ENCODE peak calls at places on chromosomes 5 and 9, in four cellular contexts. H is activated naive CD4-positive, alpha-beta T cell; B is cardiac muscle cell; W is tibial nerve. R is an unnamed sample.

GRCh38 chr5:124634820-124635323 is 111.6 kb downstream of the ZNF608 start:
- DNase-seq in H (no peak), B (no peak), W (no peak), R (no peak)

GRCh38 chr9:121261107-121261460 is 6.9 kb upstream of the GSN start:
- DNase-seq in H (no peak), B (peak), W (no peak), R (peak)

GRCh38 chr9:22010881-22011625 is 1.9 kb upstream of the CDKN2B start:
- DNase-seq in H (no peak), B (peak), W (no peak), R (peak)

GRCh38 chr5:177479774-177480173 is 6.3 kb upstream of the DBN1 start:
- DNase-seq in H (no peak), B (peak), W (no peak), R (no peak)

GRCh38 chr5:137997726-137998213 is 35.1 kb downstream of the FAM13B start:
- DNase-seq in H (no peak), B (no peak), W (no peak), R (no peak)

GRCh38 chr5:6721442-6721841 is 8.2 kb downstream of the TENT4A start:
- DNase-seq in H (no peak), B (no peak), W (no peak), R (no peak)

GRCh38 chr5:68047035-68047434 is 168.5 kb upstream of the PIK3R1 start:
- DNase-seq in H (no peak), B (peak), W (no peak), R (no peak)

GRCh38 chr5:178454821-178455479 is 135.2 kb downstream of the COL23A1 start:
- DNase-seq in H (no peak), B (no peak), W (no peak), R (no peak)

GRCh38 chr5:176744584-176744965 is 65.8 kb upstream of the UNC5A start:
- DNase-seq in H (no peak), B (no peak), W (no peak), R (peak)

GRCh38 chr5:6747103-6747502 is 33.9 kb downstream of the TENT4A start:
- DNase-seq in H (no peak), B (no peak), W (no peak), R (no peak)

GRCh38 chr5:37184748-37185364 is 64.3 kb downstream of the CPLANE1 start:
- DNase-seq in H (no peak), B (no peak), W (no peak), R (no peak)

GRCh38 chr9:134568756-134569155 is 72.8 kb upstream of the COL5A1 start:
- DNase-seq in H (no peak), B (no peak), W (no peak), R (no peak)

GRCh38 chr9:112233769-112234168 is 58.7 kb upstream of the SUSD1 start:
- DNase-seq in H (no peak), B (peak), W (no peak), R (no peak)

GRCh38 chr9:96169488-96169887 is 132.5 kb downstream of the HSD17B3 start:
- DNase-seq in H (no peak), B (peak), W (peak), R (peak)

GRCh38 chr9:14433841-14434511 is 120.0 kb upstream of the NFIB start:
- DNase-seq in H (no peak), B (peak), W (no peak), R (no peak)

GRCh38 chr5:59107692-59108091 is 524.8 kb downstream of the RAB3C start:
- DNase-seq in H (no peak), B (peak), W (no peak), R (no peak)

GRCh38 chr5:159990506-159990905 is 18.4 kb upstream of the TTC1 start:
- DNase-seq in H (no peak), B (peak), W (no peak), R (no peak)

GRCh38 chr5:169041180-169041579 is 259.8 kb downstream of the SLIT3 start:
- DNase-seq in H (no peak), B (no peak), W (no peak), R (no peak)

GRCh38 chr5:14597080-14597479 is 15.5 kb downstream of the OTULINL start:
- DNase-seq in H (no peak), B (no peak), W (no peak), R (no peak)

GRCh38 chr5:179313849-179314521 is 31.3 kb downstream of the ADAMTS2 start:
- DNase-seq in H (no peak), B (peak), W (peak), R (no peak)

GRCh38 chr9:100317706-100318105 is 35.0 kb downstream of the TEX10 start:
- DNase-seq in H (no peak), B (peak), W (no peak), R (no peak)

GRCh38 chr9:27523141-27523540 is 949 bp upstream of the IFNK start:
- DNase-seq in H (no peak), B (no peak), W (no peak), R (no peak)

GRCh38 chr5:160923431-160923830 is 71.4 kb upstream of the ATP10B start:
- DNase-seq in H (no peak), B (no peak), W (no peak), R (no peak)

GRCh38 chr9:129402341-129402739 is 218.6 kb downstream of the C9orf50 start:
- DNase-seq in H (no peak), B (peak), W (no peak), R (peak)

GRCh38 chr5:140321796-140322195 is 18.9 kb upstream of the PFDN1 start:
- DNase-seq in H (no peak), B (no peak), W (peak), R (no peak)

GRCh38 chr9:15873573-15874177 is 320.8 kb downstream of the CCDC171 start:
- DNase-seq in H (no peak), B (peak), W (peak), R (peak)

GRCh38 chr5:173472784-173473278 is 143.6 kb downstream of the BOD1 start:
- DNase-seq in H (no peak), B (peak), W (no peak), R (no peak)

GRCh38 chr5:24135536-24135935 is 509.2 kb downstream of the CDH10 start:
- DNase-seq in H (no peak), B (no peak), W (no peak), R (no peak)

GRCh38 chr5:88438006-88438405 is 169.4 kb upstream of the TMEM161B start:
- DNase-seq in H (no peak), B (no peak), W (no peak), R (no peak)

GRCh38 chr5:128413356-128413755 is 124.7 kb downstream of the FBN2 start:
- DNase-seq in H (no peak), B (peak), W (no peak), R (no peak)

GRCh38 chr5:36950586-36951457 is 74.3 kb downstream of the NIPBL start:
- DNase-seq in H (no peak), B (peak), W (no peak), R (no peak)

GRCh38 chr9:99008187-99008586 is 64.5 kb downstream of the COL15A1 start:
- DNase-seq in H (no peak), B (no peak), W (no peak), R (no peak)

GRCh38 chr9:98985596-98985995 is 41.9 kb downstream of the COL15A1 start:
- DNase-seq in H (no peak), B (no peak), W (no peak), R (no peak)

GRCh38 chr5:82861705-82862104 is 215.5 kb downstream of the TMEM167A start:
- DNase-seq in H (no peak), B (peak), W (peak), R (no peak)

GRCh38 chr5:65874241-65874640 is 52.1 kb upstream of the ERBIN start:
- DNase-seq in H (no peak), B (no peak), W (no peak), R (no peak)

GRCh38 chr5:145509336-145510150 is 325.6 kb downstream of the PRELID2 start:
- DNase-seq in H (no peak), B (no peak), W (no peak), R (no peak)